ENCODE peak calls at places on chromosomes 1 and 21, in four cellular contexts. A is AG04449, L is Peyer's patch, S is suprapubic skin. U is an unnamed sample.

GRCh38 chr1:20187813-20188454 is 1.6 kb upstream of the PLA2G2C start:
- DNase-seq in A (no peak), L (no peak), S (no peak), U (no peak)

GRCh38 chr1:216542263-216542662 is 119.0 kb upstream of the USH2A start:
- DNase-seq in A (no peak), L (no peak), S (no peak), U (no peak)

GRCh38 chr1:47701741-47702515 is 264.1 kb downstream of the FOXD2 start:
- DNase-seq in A (no peak), L (no peak), S (no peak), U (no peak)

GRCh38 chr1:203442821-203443220 is 32.8 kb upstream of the PRELP start:
- DNase-seq in A (no peak), L (no peak), S (no peak), U (no peak)

GRCh38 chr1:177209357-177209756 is 38.6 kb downstream of the BRINP2 start:
- DNase-seq in A (peak), L (peak), S (peak), U (peak)

GRCh38 chr1:31703431-31704260 is at the start of gene COL16A1:
- DNase-seq in A (no peak), L (peak), S (peak), U (no peak)

GRCh38 chr1:119771016-119771415 is 2.3 kb upstream of the HMGCS2 start:
- DNase-seq in A (no peak), L (no peak), S (no peak), U (peak)

GRCh38 chr1:41435570-41436178 is 48.8 kb downstream of the EDN2 start:
- DNase-seq in A (no peak), L (no peak), S (no peak), U (no peak)

GRCh38 chr1:153429266-153430165 is 13.2 kb downstream of the S100A7A start:
- DNase-seq in A (no peak), L (no peak), S (peak), U (no peak)

GRCh38 chr1:206941766-206942418 is 4.4 kb downstream of the PIGR start:
- DNase-seq in A (no peak), L (peak), S (no peak), U (no peak)

GRCh38 chr21:43911015-43911934 is 46.3 kb downstream of the AGPAT3 start:
- DNase-seq in A (no peak), L (peak), S (peak), U (no peak)

GRCh38 chr1:8541961-8542521 is 224.1 kb downstream of the SLC45A1 start:
- DNase-seq in A (no peak), L (no peak), S (no peak), U (no peak)

GRCh38 chr1:90568436-90568835 is 148.7 kb downstream of the BARHL2 start:
- DNase-seq in A (no peak), L (no peak), S (no peak), U (no peak)

GRCh38 chr1:74531807-74532206 is 19.4 kb upstream of the LRRC53 start:
- DNase-seq in A (no peak), L (no peak), S (no peak), U (no peak)

GRCh38 chr21:29462475-29462874 is 163.8 kb downstream of the BACH1 start:
- DNase-seq in A (no peak), L (no peak), S (no peak), U (no peak)

GRCh38 chr1:80633947-80634710 is 1166.6 kb upstream of the ADGRL2 start:
- DNase-seq in A (no peak), L (no peak), S (no peak), U (no peak)

GRCh38 chr1:168513656-168514404 is 30.0 kb downstream of the XCL2 start:
- DNase-seq in A (no peak), L (no peak), S (no peak), U (no peak)

GRCh38 chr1:226711976-226712778 is 26.9 kb downstream of the ITPKB start:
- DNase-seq in A (no peak), L (peak), S (no peak), U (no peak)

GRCh38 chr1:8374812-8375211 is 56.9 kb downstream of the SLC45A1 start:
- DNase-seq in A (no peak), L (peak), S (no peak), U (no peak)

GRCh38 chr1:16608838-16609560 is 4.4 kb downstream of the NBPF1 start:
- DNase-seq in A (no peak), L (no peak), S (no peak), U (no peak)

GRCh38 chr1:64838486-64838885 is 93.6 kb downstream of the RAVER2 start:
- DNase-seq in A (no peak), L (no peak), S (peak), U (no peak)

GRCh38 chr1:89760496-89760895 is 60.3 kb upstream of the LRRC8D start:
- DNase-seq in A (no peak), L (no peak), S (no peak), U (no peak)

GRCh38 chr1:37633950-37634553 is 640 bp downstream of the RSPO1 start:
- DNase-seq in A (no peak), L (no peak), S (no peak), U (no peak)
- H3K4me3 ChIP-seq in A (no peak), L (peak), S (peak), U (no peak)

GRCh38 chr1:150516050-150516591 is 569 bp downstream of the FALEC start:
- DNase-seq in A (no peak), L (no peak), S (no peak), U (no peak)
- TF ChIP-seq CTCF in A (no peak), L (peak), S (no peak), U (peak)

DNA sequence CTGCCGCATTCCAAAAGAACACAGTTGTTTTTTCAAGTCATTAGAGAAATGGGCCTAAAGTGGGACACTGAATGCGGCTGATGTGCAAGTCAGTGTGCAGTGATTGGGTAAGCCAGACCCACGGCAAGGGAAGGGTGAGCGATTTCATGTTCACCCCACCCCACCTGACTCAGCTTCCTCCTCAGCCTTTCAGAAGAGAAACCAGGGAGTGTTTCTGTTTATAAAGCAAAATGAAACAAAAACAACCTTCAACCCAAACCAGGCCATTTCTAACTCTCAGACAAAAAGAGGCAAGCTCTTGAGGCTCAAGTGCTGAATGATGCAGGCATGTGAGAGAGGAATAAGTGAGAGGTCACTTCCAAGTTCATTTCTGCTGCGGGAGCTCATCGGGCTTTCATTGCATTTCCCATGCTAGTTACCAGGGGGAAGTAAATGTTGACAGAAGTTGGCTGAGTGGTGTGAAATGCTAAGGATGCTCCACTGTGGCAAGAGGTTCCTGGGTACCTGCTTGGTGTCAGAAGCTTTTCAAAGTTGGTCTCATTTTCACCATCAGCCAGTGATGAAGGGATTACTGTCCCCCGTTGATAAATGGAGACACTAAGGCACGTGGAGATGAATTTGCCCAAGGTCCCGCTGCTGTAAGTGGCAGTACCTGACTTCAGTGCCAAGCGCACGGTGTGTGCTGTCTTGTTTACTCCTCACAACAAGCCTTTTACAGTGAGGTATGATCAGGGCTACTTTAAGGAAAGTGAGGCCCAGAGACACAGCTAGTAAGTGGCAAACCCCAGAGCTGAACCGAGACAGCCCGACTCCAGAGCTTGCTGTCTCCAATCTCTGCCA is 29.1 kb downstream of the STPG1 start:
- DNase-seq in A (no peak), L (no peak), S (peak), U (no peak)
- H3K4me3 ChIP-seq in A (no peak), L (no peak), S (no peak), U (peak)

GRCh38 chr1:117320515-117320914 is 46.7 kb upstream of the MAN1A2 start:
- DNase-seq in A (no peak), L (no peak), S (no peak), U (no peak)
- TF ChIP-seq CTCF in A (no peak), L (no peak), S (no peak), U (no peak)

DNA sequence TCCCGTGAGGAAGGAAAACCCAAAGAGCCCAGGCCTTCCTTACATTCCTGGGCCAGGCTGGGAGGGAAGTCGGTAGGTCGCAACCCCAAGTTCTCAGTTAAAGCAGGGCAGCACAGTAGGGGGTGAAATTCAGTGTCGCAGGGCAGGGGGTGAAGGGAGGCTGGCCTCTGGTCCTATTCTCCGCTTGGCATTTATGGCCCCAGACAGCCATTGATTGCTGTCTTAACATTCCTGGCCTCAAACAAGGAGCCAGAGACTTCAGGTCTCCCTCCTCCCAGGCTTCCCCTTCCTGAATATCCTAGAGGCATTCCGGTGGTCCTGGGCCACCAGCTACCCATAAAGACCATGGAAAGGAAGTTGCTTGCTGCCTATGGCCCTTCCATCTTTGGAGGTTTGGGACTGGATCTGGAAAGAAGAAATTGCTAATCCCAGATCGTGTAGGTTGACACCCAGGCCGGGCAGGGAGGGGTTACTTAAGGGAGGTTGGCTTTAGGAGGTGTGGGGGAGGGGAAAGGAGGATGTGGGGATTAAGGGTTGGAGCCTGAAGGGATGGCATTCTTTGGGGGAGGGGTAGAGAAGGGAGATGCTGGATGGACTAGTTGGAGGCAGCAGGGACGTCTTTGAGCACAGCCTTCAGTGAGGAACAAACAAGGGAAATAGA is 1.7 kb downstream of the LIN28A start:
- DNase-seq in A (no peak), L (peak), S (no peak), U (no peak)
- H3K4me3 ChIP-seq in A (no peak), L (no peak), S (no peak), U (no peak)

GRCh38 chr1:84019217-84019616 is 20.3 kb upstream of the TTLL7 start:
- DNase-seq in A (no peak), L (no peak), S (no peak), U (no peak)

GRCh38 chr1:84021822-84022221 is 22.9 kb upstream of the TTLL7 start:
- DNase-seq in A (no peak), L (no peak), S (no peak), U (no peak)

DNA sequence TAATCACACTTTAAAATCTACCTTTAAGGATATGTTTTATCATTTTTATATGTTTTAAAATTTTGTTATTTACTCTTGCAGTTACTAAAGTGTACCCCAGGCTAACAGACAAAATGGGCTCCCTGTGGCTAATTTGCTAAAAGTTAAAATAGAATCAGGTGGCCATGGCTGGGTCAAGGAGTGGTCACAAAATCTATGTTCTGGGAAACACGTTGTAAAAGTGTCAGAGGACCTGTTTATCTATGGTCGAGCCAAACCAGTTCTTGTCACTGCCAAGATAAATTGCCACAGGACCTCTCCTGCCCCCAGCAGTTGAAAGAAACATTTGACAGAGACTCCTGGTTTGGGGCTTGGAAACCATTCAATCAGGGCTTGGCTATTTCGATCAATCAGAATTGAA is 21.2 kb upstream of the TTLL7 start:
- DNase-seq in A (no peak), L (no peak), S (no peak), U (no peak)
- TF ChIP-seq CTCF in A (no peak), L (no peak), S (no peak), U (no peak)